ENCODE peak calls at places on chromosome 3, in ten cellular contexts. One of them, this sample, is unnamed.

GRCh38 chr3:174325834-174326705 is 533.1 kb upstream of the NAALADL2 start:
- DNase-seq in gastrocnemius medialis: no peak
- DNase-seq in ovary: no peak
- DNase-seq in uterus: no peak
- DNase-seq in stomach: no peak
- DNase-seq in adrenal gland: no peak
- DNase-seq in heart left ventricle: no peak
- DNase-seq in A549: no peak
- DNase-seq in IMR-90: peak
- DNase-seq in breast epithelium: no peak
- DNase-seq in this sample: no peak

GRCh38 chr3:160804762-160805161 is 48.7 kb downstream of the PPM1L start:
- DNase-seq in breast epithelium: no peak
- DNase-seq in ovary: no peak
- DNase-seq in IMR-90: no peak
- DNase-seq in uterus: no peak
- DNase-seq in stomach: peak
- DNase-seq in gastrocnemius medialis: peak
- DNase-seq in heart left ventricle: peak
- DNase-seq in adrenal gland: peak
- DNase-seq in A549: no peak
- DNase-seq in this sample: peak

GRCh38 chr3:150848864-150849263 is 56.4 kb downstream of the MINDY4B start:
- DNase-seq in IMR-90: no peak
- DNase-seq in breast epithelium: no peak
- DNase-seq in uterus: no peak
- DNase-seq in ovary: no peak
- DNase-seq in gastrocnemius medialis: no peak
- DNase-seq in stomach: no peak
- DNase-seq in A549: no peak
- DNase-seq in adrenal gland: no peak
- DNase-seq in heart left ventricle: no peak
- DNase-seq in this sample: no peak

GRCh38 chr3:30578479-30578878 is 27.9 kb upstream of the TGFBR2 start:
- DNase-seq in uterus: peak
- DNase-seq in adrenal gland: no peak
- DNase-seq in breast epithelium: no peak
- DNase-seq in stomach: no peak
- DNase-seq in ovary: no peak
- DNase-seq in gastrocnemius medialis: peak
- DNase-seq in IMR-90: peak
- DNase-seq in heart left ventricle: peak
- DNase-seq in A549: peak
- DNase-seq in this sample: peak

GRCh38 chr3:30644615-30645014 is 38.2 kb downstream of the TGFBR2 start:
- DNase-seq in ovary: peak
- DNase-seq in adrenal gland: peak
- DNase-seq in uterus: peak
- DNase-seq in stomach: peak
- DNase-seq in A549: no peak
- DNase-seq in heart left ventricle: no peak
- DNase-seq in gastrocnemius medialis: peak
- DNase-seq in IMR-90: peak
- DNase-seq in breast epithelium: peak
- DNase-seq in this sample: peak

GRCh38 chr3:139780603-139781002 is 102.8 kb upstream of the NMNAT3 start:
- DNase-seq in IMR-90: no peak
- DNase-seq in stomach: no peak
- DNase-seq in gastrocnemius medialis: no peak
- DNase-seq in uterus: no peak
- DNase-seq in heart left ventricle: no peak
- DNase-seq in breast epithelium: no peak
- DNase-seq in adrenal gland: no peak
- DNase-seq in ovary: no peak
- DNase-seq in A549: no peak
- DNase-seq in this sample: no peak

GRCh38 chr3:194995922-194996321 is 275.0 kb downstream of the XXYLT1 start:
- DNase-seq in stomach: no peak
- DNase-seq in gastrocnemius medialis: no peak
- DNase-seq in uterus: no peak
- DNase-seq in heart left ventricle: no peak
- DNase-seq in A549: no peak
- DNase-seq in IMR-90: no peak
- DNase-seq in adrenal gland: no peak
- DNase-seq in breast epithelium: no peak
- DNase-seq in ovary: no peak
- DNase-seq in this sample: no peak

GRCh38 chr3:8741581-8742355 is 8.2 kb downstream of the CAV3 start:
- DNase-seq in adrenal gland: no peak
- DNase-seq in uterus: no peak
- DNase-seq in breast epithelium: peak
- DNase-seq in A549: peak
- DNase-seq in gastrocnemius medialis: peak
- DNase-seq in ovary: peak
- DNase-seq in heart left ventricle: no peak
- DNase-seq in stomach: no peak
- DNase-seq in IMR-90: peak
- DNase-seq in this sample: no peak

GRCh38 chr3:38046027-38046426 is 7.0 kb downstream of the DLEC1 start:
- DNase-seq in uterus: no peak
- DNase-seq in ovary: no peak
- DNase-seq in stomach: no peak
- DNase-seq in heart left ventricle: no peak
- DNase-seq in adrenal gland: no peak
- DNase-seq in A549: no peak
- DNase-seq in breast epithelium: no peak
- DNase-seq in IMR-90: no peak
- DNase-seq in gastrocnemius medialis: no peak
- DNase-seq in this sample: no peak

GRCh38 chr3:38051131-38051530 is 12.1 kb downstream of the DLEC1 start:
- DNase-seq in breast epithelium: no peak
- DNase-seq in heart left ventricle: no peak
- DNase-seq in IMR-90: no peak
- DNase-seq in uterus: no peak
- DNase-seq in ovary: no peak
- DNase-seq in A549: no peak
- DNase-seq in stomach: no peak
- DNase-seq in gastrocnemius medialis: no peak
- DNase-seq in adrenal gland: no peak
- DNase-seq in this sample: no peak

GRCh38 chr3:38046821-38047220 is 7.8 kb downstream of the DLEC1 start:
- DNase-seq in A549: no peak
- DNase-seq in ovary: no peak
- DNase-seq in adrenal gland: no peak
- DNase-seq in stomach: no peak
- DNase-seq in uterus: no peak
- DNase-seq in gastrocnemius medialis: no peak
- DNase-seq in heart left ventricle: no peak
- DNase-seq in IMR-90: no peak
- DNase-seq in breast epithelium: no peak
- DNase-seq in this sample: no peak

GRCh38 chr3:38049358-38050126 is 10.5 kb downstream of the DLEC1 start:
- DNase-seq in gastrocnemius medialis: no peak
- DNase-seq in A549: no peak
- DNase-seq in breast epithelium: no peak
- DNase-seq in stomach: no peak
- DNase-seq in uterus: no peak
- DNase-seq in ovary: no peak
- DNase-seq in adrenal gland: peak
- DNase-seq in IMR-90: no peak
- DNase-seq in heart left ventricle: no peak
- DNase-seq in this sample: no peak

GRCh38 chr3:38047896-38048295 is 8.9 kb downstream of the DLEC1 start:
- DNase-seq in adrenal gland: no peak
- DNase-seq in heart left ventricle: no peak
- DNase-seq in uterus: no peak
- DNase-seq in breast epithelium: no peak
- DNase-seq in ovary: no peak
- DNase-seq in IMR-90: no peak
- DNase-seq in gastrocnemius medialis: no peak
- DNase-seq in stomach: no peak
- DNase-seq in A549: no peak
- DNase-seq in this sample: no peak
- TF ChIP-seq POLR2A in adrenal gland: no peak
- TF ChIP-seq POLR2A in heart left ventricle: no peak
- TF ChIP-seq POLR2A in uterus: no peak
- TF ChIP-seq POLR2A in breast epithelium: no peak
- TF ChIP-seq POLR2A in ovary: no peak
- TF ChIP-seq POLR2A in IMR-90: no peak
- TF ChIP-seq POLR2A in gastrocnemius medialis: no peak
- TF ChIP-seq POLR2A in stomach: no peak
- TF ChIP-seq POLR2A in A549: no peak
- TF ChIP-seq POLR2A in this sample: no peak

GRCh38 chr3:98892263-98892662 is 9.2 kb downstream of the DCBLD2 start:
- DNase-seq in ovary: no peak
- DNase-seq in stomach: no peak
- DNase-seq in adrenal gland: no peak
- DNase-seq in IMR-90: no peak
- DNase-seq in A549: no peak
- DNase-seq in gastrocnemius medialis: no peak
- DNase-seq in breast epithelium: no peak
- DNase-seq in uterus: no peak
- DNase-seq in heart left ventricle: no peak
- DNase-seq in this sample: no peak
- H3K4me3 ChIP-seq in ovary: no peak
- H3K4me3 ChIP-seq in stomach: no peak
- H3K4me3 ChIP-seq in adrenal gland: no peak
- H3K4me3 ChIP-seq in IMR-90: no peak
- H3K4me3 ChIP-seq in A549: peak
- H3K4me3 ChIP-seq in gastrocnemius medialis: no peak
- H3K4me3 ChIP-seq in breast epithelium: no peak
- H3K4me3 ChIP-seq in uterus: no peak
- H3K4me3 ChIP-seq in heart left ventricle: no peak
- H3K4me3 ChIP-seq in this sample: no peak

GRCh38 chr3:28115316-28115715 is 126.1 kb upstream of the CMC1 start:
- DNase-seq in breast epithelium: no peak
- DNase-seq in adrenal gland: no peak
- DNase-seq in heart left ventricle: no peak
- DNase-seq in stomach: no peak
- DNase-seq in gastrocnemius medialis: no peak
- DNase-seq in A549: no peak
- DNase-seq in uterus: no peak
- DNase-seq in IMR-90: no peak
- DNase-seq in ovary: no peak
- DNase-seq in this sample: no peak

GRCh38 chr3:28109829-28110228 is 131.6 kb upstream of the CMC1 start:
- DNase-seq in uterus: no peak
- DNase-seq in IMR-90: peak
- DNase-seq in heart left ventricle: no peak
- DNase-seq in gastrocnemius medialis: no peak
- DNase-seq in stomach: no peak
- DNase-seq in ovary: no peak
- DNase-seq in A549: peak
- DNase-seq in adrenal gland: no peak
- DNase-seq in breast epithelium: no peak
- DNase-seq in this sample: no peak

GRCh38 chr3:28104896-28105554 is 136.4 kb upstream of the CMC1 start:
- DNase-seq in gastrocnemius medialis: no peak
- DNase-seq in stomach: no peak
- DNase-seq in adrenal gland: no peak
- DNase-seq in heart left ventricle: no peak
- DNase-seq in A549: no peak
- DNase-seq in uterus: no peak
- DNase-seq in ovary: no peak
- DNase-seq in breast epithelium: no peak
- DNase-seq in IMR-90: no peak
- DNase-seq in this sample: no peak

GRCh38 chr3:28114893-28115292 is 126.5 kb upstream of the CMC1 start:
- DNase-seq in gastrocnemius medialis: no peak
- DNase-seq in breast epithelium: no peak
- DNase-seq in uterus: no peak
- DNase-seq in A549: no peak
- DNase-seq in IMR-90: no peak
- DNase-seq in adrenal gland: no peak
- DNase-seq in heart left ventricle: no peak
- DNase-seq in ovary: no peak
- DNase-seq in stomach: peak
- DNase-seq in this sample: no peak

DNA sequence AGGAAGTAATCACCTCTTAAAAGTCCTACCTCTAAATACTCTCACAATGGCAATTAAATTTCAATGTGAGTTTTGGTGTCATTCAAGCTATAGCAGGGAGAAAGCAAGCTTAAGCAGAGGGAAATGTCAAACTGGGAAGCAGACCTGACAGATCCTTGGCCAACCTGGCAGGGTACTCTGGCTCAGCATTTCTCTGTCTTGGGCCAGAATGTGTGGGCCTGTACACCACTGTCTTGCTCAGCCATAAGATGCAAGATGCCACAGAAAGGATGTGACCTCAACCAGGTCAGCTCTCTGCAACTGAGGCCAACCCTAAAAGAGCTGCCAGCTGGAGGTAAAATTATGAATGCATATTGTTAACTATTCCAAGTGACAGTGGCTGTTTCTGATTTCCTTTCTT is 130.5 kb upstream of the CMC1 start:
- DNase-seq in gastrocnemius medialis: no peak
- DNase-seq in adrenal gland: no peak
- DNase-seq in heart left ventricle: no peak
- DNase-seq in uterus: no peak
- DNase-seq in breast epithelium: no peak
- DNase-seq in ovary: no peak
- DNase-seq in A549: no peak
- DNase-seq in IMR-90: no peak
- DNase-seq in stomach: no peak
- DNase-seq in this sample: no peak
- TF ChIP-seq CTCF in gastrocnemius medialis: no peak
- TF ChIP-seq CTCF in adrenal gland: no peak
- TF ChIP-seq CTCF in heart left ventricle: no peak
- TF ChIP-seq CTCF in uterus: no peak
- TF ChIP-seq CTCF in breast epithelium: no peak
- TF ChIP-seq CTCF in ovary: no peak
- TF ChIP-seq CTCF in A549: no peak
- TF ChIP-seq CTCF in IMR-90: no peak
- TF ChIP-seq CTCF in stomach: no peak
- TF ChIP-seq CTCF in this sample: no peak

GRCh38 chr3:141345528-141345927 is 22.8 kb upstream of the ZBTB38 start:
- DNase-seq in IMR-90: no peak
- DNase-seq in gastrocnemius medialis: no peak
- DNase-seq in heart left ventricle: no peak
- DNase-seq in breast epithelium: no peak
- DNase-seq in A549: no peak
- DNase-seq in uterus: no peak
- DNase-seq in stomach: no peak
- DNase-seq in adrenal gland: no peak
- DNase-seq in ovary: no peak
- DNase-seq in this sample: no peak

GRCh38 chr3:141343824-141344223 is 24.5 kb upstream of the ZBTB38 start:
- DNase-seq in ovary: no peak
- DNase-seq in A549: no peak
- DNase-seq in breast epithelium: no peak
- DNase-seq in heart left ventricle: no peak
- DNase-seq in adrenal gland: no peak
- DNase-seq in uterus: no peak
- DNase-seq in IMR-90: no peak
- DNase-seq in stomach: no peak
- DNase-seq in gastrocnemius medialis: no peak
- DNase-seq in this sample: no peak

GRCh38 chr3:141348848-141349247 is 19.5 kb upstream of the ZBTB38 start:
- DNase-seq in ovary: no peak
- DNase-seq in breast epithelium: no peak
- DNase-seq in heart left ventricle: no peak
- DNase-seq in IMR-90: no peak
- DNase-seq in adrenal gland: no peak
- DNase-seq in uterus: no peak
- DNase-seq in A549: no peak
- DNase-seq in gastrocnemius medialis: no peak
- DNase-seq in stomach: no peak
- DNase-seq in this sample: no peak

GRCh38 chr3:141346839-141347238 is 21.5 kb upstream of the ZBTB38 start:
- DNase-seq in IMR-90: peak
- DNase-seq in breast epithelium: no peak
- DNase-seq in ovary: no peak
- DNase-seq in A549: no peak
- DNase-seq in stomach: no peak
- DNase-seq in heart left ventricle: no peak
- DNase-seq in gastrocnemius medialis: no peak
- DNase-seq in uterus: no peak
- DNase-seq in adrenal gland: no peak
- DNase-seq in this sample: no peak

DNA sequence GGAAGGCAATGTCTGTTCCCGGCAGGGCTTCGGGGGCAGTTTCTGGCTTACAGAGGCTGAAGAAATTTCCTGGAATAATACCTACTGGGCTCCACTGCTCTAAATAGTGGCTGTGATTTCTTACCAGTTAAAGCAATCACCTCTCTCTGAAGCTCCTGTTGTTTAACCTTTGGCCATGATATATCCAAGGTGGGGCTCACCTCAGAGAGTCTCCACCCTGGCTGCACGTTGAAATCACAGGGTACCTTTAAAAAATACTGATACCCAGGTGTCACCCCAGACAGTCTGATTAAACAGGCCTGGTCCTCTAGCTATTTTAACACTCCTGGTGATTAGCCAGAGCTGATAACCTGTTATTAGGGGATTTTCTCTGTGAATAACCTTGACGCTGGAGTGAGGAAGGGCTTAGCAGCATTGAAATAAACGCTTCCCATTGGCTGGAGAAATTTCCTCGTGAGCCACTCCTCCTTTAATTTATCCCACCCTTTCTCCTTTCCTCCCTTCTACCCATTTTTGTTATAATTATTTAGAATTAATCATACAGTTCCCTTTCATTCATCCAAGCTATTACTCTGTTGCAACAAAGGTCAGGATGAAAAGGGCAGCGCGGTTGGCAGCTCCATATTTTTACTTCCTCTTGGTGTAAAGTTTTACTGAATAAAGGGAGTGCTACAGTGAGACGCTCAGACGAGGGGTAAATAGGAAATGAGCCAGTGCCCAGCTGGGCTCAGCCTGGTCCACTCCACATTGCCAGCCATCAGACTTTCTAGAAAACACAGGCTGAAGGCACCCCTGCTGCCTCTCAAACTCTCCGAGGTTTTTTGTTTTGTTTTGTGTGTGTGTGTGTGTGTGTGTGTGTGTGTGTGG is 22.1 kb upstream of the ZBTB38 start:
- DNase-seq in gastrocnemius medialis: no peak
- DNase-seq in stomach: no peak
- DNase-seq in breast epithelium: no peak
- DNase-seq in adrenal gland: no peak
- DNase-seq in A549: no peak
- DNase-seq in ovary: no peak
- DNase-seq in uterus: no peak
- DNase-seq in heart left ventricle: no peak
- DNase-seq in IMR-90: no peak
- DNase-seq in this sample: no peak
- TF ChIP-seq POLR2A in gastrocnemius medialis: no peak
- TF ChIP-seq POLR2A in stomach: no peak
- TF ChIP-seq POLR2A in breast epithelium: no peak
- TF ChIP-seq POLR2A in adrenal gland: no peak
- TF ChIP-seq POLR2A in A549: no peak
- TF ChIP-seq POLR2A in ovary: no peak
- TF ChIP-seq POLR2A in uterus: no peak
- TF ChIP-seq POLR2A in heart left ventricle: no peak
- TF ChIP-seq POLR2A in IMR-90: no peak
- TF ChIP-seq POLR2A in this sample: no peak